ENCODE peak calls at places on chromosomes 12 and 14, in six cellular contexts. One of them, this sample, is unnamed.

GRCh38 chr12:56234746-56235436 is 5.0 kb downstream of the SLC39A5 start:
- DNase-seq in ACHN: no peak
- DNase-seq in NCI-H510A treated with DMSO at 0.1 percent for 48 hours: no peak
- DNase-seq in activated T-helper 1 cell treated with Interleukin-2 at 50 U/mL for 16 hours: no peak
- DNase-seq in stimulated activated CD8-positive, alpha-beta memory T cell treated with anti-CD3 and anti-CD28 coated beads, Interleukin-15, amount 100 ng/mL, for 24 hours: no peak
- DNase-seq in AG09309: no peak
- DNase-seq in this sample: no peak

GRCh38 chr12:47238665-47239064 is 158.9 kb upstream of the AMIGO2 start:
- DNase-seq in NCI-H510A treated with DMSO at 0.1 percent for 48 hours: no peak
- DNase-seq in AG09309: no peak
- DNase-seq in ACHN: no peak
- DNase-seq in activated T-helper 1 cell treated with Interleukin-2 at 50 U/mL for 16 hours: no peak
- DNase-seq in stimulated activated CD8-positive, alpha-beta memory T cell treated with anti-CD3 and anti-CD28 coated beads, Interleukin-15, amount 100 ng/mL, for 24 hours: no peak
- DNase-seq in this sample: no peak

GRCh38 chr14:63650336-63650952 is 8.8 kb upstream of the WDR89 start:
- DNase-seq in activated T-helper 1 cell treated with Interleukin-2 at 50 U/mL for 16 hours: peak; percentile 37
- DNase-seq in NCI-H510A treated with DMSO at 0.1 percent for 48 hours: peak; percentile 44
- DNase-seq in stimulated activated CD8-positive, alpha-beta memory T cell treated with anti-CD3 and anti-CD28 coated beads, Interleukin-15, amount 100 ng/mL, for 24 hours: no peak
- DNase-seq in AG09309: no peak
- DNase-seq in ACHN: no peak
- DNase-seq in this sample: no peak

GRCh38 chr12:75690556-75690955 is 179.1 kb upstream of the KRR1 start:
- DNase-seq in AG09309: peak; percentile 96
- DNase-seq in activated T-helper 1 cell treated with Interleukin-2 at 50 U/mL for 16 hours: no peak
- DNase-seq in NCI-H510A treated with DMSO at 0.1 percent for 48 hours: no peak
- DNase-seq in ACHN: no peak
- DNase-seq in stimulated activated CD8-positive, alpha-beta memory T cell treated with anti-CD3 and anti-CD28 coated beads, Interleukin-15, amount 100 ng/mL, for 24 hours: no peak
- DNase-seq in this sample: no peak

GRCh38 chr12:43776498-43776897 is 17.7 kb downstream of the IRAK4 start:
- DNase-seq in ACHN: peak; percentile 62
- DNase-seq in stimulated activated CD8-positive, alpha-beta memory T cell treated with anti-CD3 and anti-CD28 coated beads, Interleukin-15, amount 100 ng/mL, for 24 hours: no peak
- DNase-seq in NCI-H510A treated with DMSO at 0.1 percent for 48 hours: no peak
- DNase-seq in activated T-helper 1 cell treated with Interleukin-2 at 50 U/mL for 16 hours: no peak
- DNase-seq in AG09309: no peak
- DNase-seq in this sample: peak; percentile 3

GRCh38 chr14:106185837-106186233 is 659.5 kb downstream of the TMEM121 start:
- DNase-seq in activated T-helper 1 cell treated with Interleukin-2 at 50 U/mL for 16 hours: peak; percentile 56
- DNase-seq in NCI-H510A treated with DMSO at 0.1 percent for 48 hours: no peak
- DNase-seq in stimulated activated CD8-positive, alpha-beta memory T cell treated with anti-CD3 and anti-CD28 coated beads, Interleukin-15, amount 100 ng/mL, for 24 hours: peak; percentile 20
- DNase-seq in AG09309: no peak
- DNase-seq in ACHN: no peak
- DNase-seq in this sample: no peak

GRCh38 chr14:22553445-22553844 is 35.6 kb downstream of the DAD1 start:
- DNase-seq in AG09309: no peak
- DNase-seq in stimulated activated CD8-positive, alpha-beta memory T cell treated with anti-CD3 and anti-CD28 coated beads, Interleukin-15, amount 100 ng/mL, for 24 hours: no peak
- DNase-seq in activated T-helper 1 cell treated with Interleukin-2 at 50 U/mL for 16 hours: no peak
- DNase-seq in NCI-H510A treated with DMSO at 0.1 percent for 48 hours: no peak
- DNase-seq in ACHN: no peak
- DNase-seq in this sample: no peak

GRCh38 chr12:27104546-27104945 is 22.2 kb upstream of the C12orf71 start:
- DNase-seq in activated T-helper 1 cell treated with Interleukin-2 at 50 U/mL for 16 hours: no peak
- DNase-seq in stimulated activated CD8-positive, alpha-beta memory T cell treated with anti-CD3 and anti-CD28 coated beads, Interleukin-15, amount 100 ng/mL, for 24 hours: no peak
- DNase-seq in AG09309: no peak
- DNase-seq in NCI-H510A treated with DMSO at 0.1 percent for 48 hours: no peak
- DNase-seq in ACHN: no peak
- DNase-seq in this sample: no peak

GRCh38 chr12:39807043-39807442 is 187.4 kb upstream of the ABCD2 start:
- DNase-seq in stimulated activated CD8-positive, alpha-beta memory T cell treated with anti-CD3 and anti-CD28 coated beads, Interleukin-15, amount 100 ng/mL, for 24 hours: no peak
- DNase-seq in ACHN: peak; percentile 53
- DNase-seq in activated T-helper 1 cell treated with Interleukin-2 at 50 U/mL for 16 hours: no peak
- DNase-seq in NCI-H510A treated with DMSO at 0.1 percent for 48 hours: no peak
- DNase-seq in AG09309: no peak
- DNase-seq in this sample: no peak

GRCh38 chr12:81089412-81089811 is 11.5 kb downstream of the ACSS3 start:
- DNase-seq in ACHN: no peak
- DNase-seq in activated T-helper 1 cell treated with Interleukin-2 at 50 U/mL for 16 hours: no peak
- DNase-seq in AG09309: no peak
- DNase-seq in stimulated activated CD8-positive, alpha-beta memory T cell treated with anti-CD3 and anti-CD28 coated beads, Interleukin-15, amount 100 ng/mL, for 24 hours: no peak
- DNase-seq in NCI-H510A treated with DMSO at 0.1 percent for 48 hours: no peak
- DNase-seq in this sample: no peak

GRCh38 chr12:6791931-6792520 is 2.7 kb downstream of the CD4 start:
- DNase-seq in stimulated activated CD8-positive, alpha-beta memory T cell treated with anti-CD3 and anti-CD28 coated beads, Interleukin-15, amount 100 ng/mL, for 24 hours: no peak
- DNase-seq in activated T-helper 1 cell treated with Interleukin-2 at 50 U/mL for 16 hours: no peak
- DNase-seq in AG09309: no peak
- DNase-seq in ACHN: no peak
- DNase-seq in NCI-H510A treated with DMSO at 0.1 percent for 48 hours: no peak
- DNase-seq in this sample: no peak

This sample was measured in SHP77.